ENCODE peak calls at places on chromosome 20, in nine cellular contexts. W is RWPE2, V is astrocyte, M is left lung, A is tibial artery, C is brain microvascular endothelial cell, U is DND-41, F is right atrium auricular region, J is ascending aorta. H is an unnamed sample.

GRCh38 chr20:15036938-15037337 is 699.5 kb upstream of the FLRT3 start:
- DNase-seq in W (no peak), V (no peak), M (no peak), A (no peak), C (no peak), U (peak), F (no peak), J (no peak), H (no peak)

GRCh38 chr20:48986899-48987298 is 59.2 kb upstream of the CSE1L start:
- DNase-seq in W (no peak), V (no peak), M (no peak), A (no peak), C (no peak), U (no peak), F (no peak), J (no peak), H (no peak)

GRCh38 chr20:11766961-11767360 is 150.7 kb upstream of the BTBD3 start:
- DNase-seq in W (no peak), V (peak), M (no peak), A (no peak), C (no peak), U (no peak), F (no peak), J (no peak), H (no peak)

GRCh38 chr20:60984666-60985065 is 267.4 kb upstream of the CDH4 start:
- DNase-seq in W (peak), V (no peak), M (no peak), A (no peak), C (no peak), U (peak), F (no peak), J (no peak), H (no peak)

GRCh38 chr20:50313223-50313820 is 122.7 kb downstream of the CEBPB start:
- DNase-seq in W (peak), V (no peak), M (no peak), A (no peak), C (peak), U (no peak), F (no peak), J (no peak), H (no peak)

GRCh38 chr20:5973971-5974370 is 23.5 kb downstream of the MCM8 start:
- DNase-seq in W (no peak), V (no peak), M (no peak), A (no peak), C (no peak), U (no peak), F (no peak), J (no peak), H (no peak)

GRCh38 chr20:55478739-55479450 is 526.4 kb downstream of the CBLN4 start:
- DNase-seq in W (no peak), V (no peak), M (no peak), A (no peak), C (no peak), U (no peak), F (no peak), J (no peak), H (no peak)

GRCh38 chr20:8932192-8933150 is 136.4 kb upstream of the PLCB4 start:
- DNase-seq in W (no peak), V (peak), M (no peak), A (no peak), C (peak), U (no peak), F (no peak), J (no peak), H (no peak)

GRCh38 chr20:5085380-5085779 is 34.4 kb downstream of the PCNA start:
- DNase-seq in W (no peak), V (no peak), M (peak), A (peak), C (no peak), U (no peak), F (no peak), J (no peak), H (no peak)

GRCh38 chr20:35575958-35576357 is 34.1 kb downstream of the ERGIC3 start:
- DNase-seq in W (peak), V (no peak), M (no peak), A (no peak), C (no peak), U (no peak), F (no peak), J (no peak), H (no peak)

GRCh38 chr20:25000268-25000801 is 7.8 kb upstream of the APMAP start:
- DNase-seq in W (peak), V (peak), M (peak), A (peak), C (peak), U (no peak), F (peak), J (no peak), H (no peak)

GRCh38 chr20:4962257-4962855 is 39.0 kb downstream of the SLC23A2 start:
- DNase-seq in W (no peak), V (no peak), M (no peak), A (no peak), C (no peak), U (peak), F (no peak), J (no peak), H (no peak)

GRCh38 chr20:52118696-52119095 is 72.9 kb downstream of the ZFP64 start:
- DNase-seq in W (no peak), V (no peak), M (no peak), A (no peak), C (no peak), U (no peak), F (no peak), J (no peak), H (no peak)

GRCh38 chr20:5080384-5080877 is 39.3 kb downstream of the PCNA start:
- DNase-seq in W (no peak), V (no peak), M (peak), A (peak), C (no peak), U (no peak), F (peak), J (peak), H (no peak)

GRCh38 chr20:48275325-48275724 is 490.0 kb upstream of the SULF2 start:
- DNase-seq in W (no peak), V (peak), M (no peak), A (no peak), C (no peak), U (no peak), F (no peak), J (no peak), H (no peak)

GRCh38 chr20:40945754-40946451 is 82.7 kb upstream of the TOP1 start:
- DNase-seq in W (no peak), V (peak), M (peak), A (peak), C (peak), U (peak), F (no peak), J (no peak), H (no peak)

GRCh38 chr20:37243937-37244571 is 17.6 kb downstream of the GHRH start:
- DNase-seq in W (no peak), V (no peak), M (no peak), A (no peak), C (no peak), U (no peak), F (no peak), J (no peak), H (no peak)

GRCh38 chr20:16566080-16566479 is 7.2 kb downstream of the KIF16B start:
- DNase-seq in W (no peak), V (no peak), M (no peak), A (no peak), C (no peak), U (no peak), F (no peak), J (no peak), H (no peak)

GRCh38 chr20:48294196-48294595 is 508.9 kb upstream of the SULF2 start:
- DNase-seq in W (no peak), V (peak), M (no peak), A (no peak), C (peak), U (no peak), F (no peak), J (no peak), H (no peak)

DNA sequence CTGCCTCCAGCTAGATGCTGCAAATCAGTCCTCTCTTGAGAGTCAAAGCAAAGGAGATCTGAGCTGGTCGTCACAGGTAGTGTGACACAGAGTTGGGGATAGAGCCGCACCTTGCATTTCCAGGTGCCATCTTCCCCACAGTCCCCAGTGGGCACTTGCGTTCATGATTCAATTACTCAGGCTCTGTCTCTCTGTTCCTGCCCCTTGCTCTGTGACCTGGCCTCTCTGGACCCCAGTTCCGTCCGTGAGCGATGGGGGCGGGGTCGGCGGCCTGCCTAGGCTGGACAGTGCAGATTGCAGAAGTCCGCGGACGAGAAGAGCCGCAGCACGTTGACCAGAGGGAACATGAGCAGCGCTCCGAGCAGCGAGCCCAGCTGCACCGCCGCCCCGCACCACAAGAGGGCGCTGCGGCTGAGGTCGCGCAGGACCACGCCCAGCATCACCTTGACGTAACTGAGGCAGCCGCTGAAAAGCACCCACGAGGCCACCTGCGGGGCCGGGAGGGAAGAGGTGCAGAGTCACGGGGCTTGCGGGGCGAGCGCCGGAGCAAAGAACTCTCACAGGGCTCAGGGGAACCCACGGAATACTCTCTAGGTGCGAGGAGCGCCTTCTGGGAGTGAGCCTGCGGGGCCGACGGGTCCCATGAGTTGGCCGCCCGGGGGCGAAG is 7.4 kb downstream of the SLC52A3 start:
- DNase-seq in W (no peak), V (no peak), M (no peak), A (no peak), C (no peak), U (no peak), F (no peak), J (no peak), H (no peak)
- TF ChIP-seq CTCF in W (peak), V (peak), M (peak), A (peak), C (peak), U (peak), F (peak), J (no peak), H (peak)

GRCh38 chr20:58073945-58074920 is 154.2 kb downstream of the ANKRD60 start:
- DNase-seq in W (peak), V (peak), M (peak), A (peak), C (peak), U (no peak), F (peak), J (no peak), H (no peak)
- H3K27ac ChIP-seq in W (no peak), V (peak), M (peak), A (no peak), C (no peak), U (no peak), F (no peak), J (no peak), H (no peak)

GRCh38 chr20:19990911-19991707 is 26.1 kb upstream of the NAA20 start:
- DNase-seq in W (no peak), V (peak), M (no peak), A (no peak), C (no peak), U (no peak), F (no peak), J (no peak), H (no peak)

GRCh38 chr20:19986419-19986818 is 30.7 kb upstream of the NAA20 start:
- DNase-seq in W (no peak), V (peak), M (no peak), A (no peak), C (no peak), U (no peak), F (no peak), J (no peak), H (no peak)

GRCh38 chr20:19991826-19992225 is 25.3 kb upstream of the NAA20 start:
- DNase-seq in W (no peak), V (no peak), M (no peak), A (no peak), C (no peak), U (no peak), F (no peak), J (no peak), H (no peak)

GRCh38 chr20:19981091-19981490 is 36.1 kb upstream of the NAA20 start:
- DNase-seq in W (no peak), V (peak), M (no peak), A (no peak), C (no peak), U (no peak), F (no peak), J (no peak), H (no peak)

GRCh38 chr20:19987046-19987445 is 30.1 kb upstream of the NAA20 start:
- DNase-seq in W (no peak), V (no peak), M (no peak), A (no peak), C (no peak), U (no peak), F (no peak), J (no peak), H (no peak)
- H3K4me3 ChIP-seq in W (no peak), V (no peak), M (no peak), A (no peak), C (no peak), U (no peak), F (no peak), J (no peak), H (no peak)

DNA sequence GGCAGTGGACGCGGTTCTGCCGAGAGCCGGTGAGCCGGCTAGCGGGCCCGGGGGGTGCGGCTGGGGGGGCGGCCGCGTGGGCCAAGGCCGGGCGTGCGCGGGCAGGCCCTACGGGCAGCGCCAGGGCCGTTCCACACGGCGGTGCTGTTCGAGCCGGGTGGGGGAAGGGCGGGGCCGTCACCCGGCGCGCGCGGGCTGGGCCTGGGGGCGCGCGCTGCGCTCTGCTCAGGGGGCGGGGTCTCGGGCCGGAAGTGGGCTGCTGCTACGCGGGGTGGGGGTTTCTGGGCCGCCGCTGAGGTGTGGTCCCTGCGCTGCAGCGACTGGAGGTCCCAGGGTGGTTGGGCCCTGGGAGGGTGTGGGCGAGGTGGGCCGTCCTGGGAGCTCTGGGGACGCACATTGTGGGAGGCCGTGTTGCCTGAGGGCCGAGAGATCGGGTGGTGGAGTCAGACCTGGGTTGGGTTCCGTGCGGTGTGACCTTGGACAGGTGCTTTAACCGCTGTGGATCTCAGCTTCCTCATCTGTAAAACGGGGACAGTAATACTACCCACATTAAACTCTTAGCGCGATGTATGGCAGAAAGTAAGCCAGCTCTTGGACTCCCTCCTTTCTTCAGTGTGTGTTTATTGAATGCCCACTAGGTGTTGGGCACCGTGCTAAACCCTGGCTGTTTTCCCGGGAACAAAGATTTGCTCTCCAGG is 395 bp downstream of the MAPRE1 start:
- DNase-seq in W (peak), V (peak), M (peak), A (peak), C (no peak), U (peak), F (no peak), J (no peak), H (no peak)
- TF ChIP-seq CTCF in W (peak), V (peak), M (no peak), A (no peak), C (peak), U (peak), F (no peak), J (no peak), H (no peak)

DNA sequence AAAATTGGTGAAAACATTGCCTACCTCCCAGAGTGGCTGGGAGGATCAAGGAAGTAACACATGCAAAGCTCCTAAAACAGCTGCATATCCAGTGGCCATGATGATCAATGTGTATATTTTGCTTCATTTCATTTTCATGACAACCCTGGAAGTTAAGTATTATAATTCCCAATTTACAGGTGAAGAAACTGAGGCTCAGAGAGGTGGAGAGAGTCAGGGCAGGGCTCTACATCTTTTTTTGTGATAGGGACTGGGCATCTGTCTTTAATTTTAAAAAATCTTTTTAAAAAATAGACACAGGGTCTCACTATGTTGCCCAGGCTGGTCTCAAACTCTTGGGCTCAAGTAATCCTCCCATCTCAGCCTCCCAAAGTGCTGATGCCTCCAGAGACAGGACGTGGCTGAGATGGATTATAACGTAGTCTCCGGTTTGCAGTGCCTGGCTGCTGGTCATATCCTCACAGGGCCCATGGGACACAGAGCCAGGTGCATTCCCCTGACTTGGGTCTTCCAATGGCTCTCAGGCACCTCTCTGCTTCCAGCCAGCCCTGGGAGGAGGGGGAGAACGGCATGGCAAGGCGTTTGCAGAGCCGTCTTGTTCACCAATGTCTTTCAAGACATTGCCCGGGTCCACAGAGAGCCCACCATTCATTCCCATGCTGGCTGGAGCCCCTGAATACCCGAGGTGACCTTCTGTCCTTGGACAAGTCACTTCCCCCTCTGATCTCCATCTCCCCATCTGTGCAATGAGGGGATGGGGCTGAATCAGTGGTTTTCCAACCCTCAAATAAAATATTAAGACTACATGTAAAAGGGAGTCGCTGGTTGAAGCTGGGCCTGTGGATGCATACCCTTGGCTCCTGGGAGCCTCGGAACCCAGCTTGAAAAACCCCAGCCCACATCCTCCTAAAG is 38.4 kb downstream of the HNF4A start:
- DNase-seq in W (no peak), V (no peak), M (no peak), A (no peak), C (no peak), U (no peak), F (no peak), J (no peak), H (no peak)
- H3K27ac ChIP-seq in W (no peak), V (no peak), M (no peak), A (no peak), C (no peak), U (no peak), F (no peak), J (no peak), H (no peak)

DNA sequence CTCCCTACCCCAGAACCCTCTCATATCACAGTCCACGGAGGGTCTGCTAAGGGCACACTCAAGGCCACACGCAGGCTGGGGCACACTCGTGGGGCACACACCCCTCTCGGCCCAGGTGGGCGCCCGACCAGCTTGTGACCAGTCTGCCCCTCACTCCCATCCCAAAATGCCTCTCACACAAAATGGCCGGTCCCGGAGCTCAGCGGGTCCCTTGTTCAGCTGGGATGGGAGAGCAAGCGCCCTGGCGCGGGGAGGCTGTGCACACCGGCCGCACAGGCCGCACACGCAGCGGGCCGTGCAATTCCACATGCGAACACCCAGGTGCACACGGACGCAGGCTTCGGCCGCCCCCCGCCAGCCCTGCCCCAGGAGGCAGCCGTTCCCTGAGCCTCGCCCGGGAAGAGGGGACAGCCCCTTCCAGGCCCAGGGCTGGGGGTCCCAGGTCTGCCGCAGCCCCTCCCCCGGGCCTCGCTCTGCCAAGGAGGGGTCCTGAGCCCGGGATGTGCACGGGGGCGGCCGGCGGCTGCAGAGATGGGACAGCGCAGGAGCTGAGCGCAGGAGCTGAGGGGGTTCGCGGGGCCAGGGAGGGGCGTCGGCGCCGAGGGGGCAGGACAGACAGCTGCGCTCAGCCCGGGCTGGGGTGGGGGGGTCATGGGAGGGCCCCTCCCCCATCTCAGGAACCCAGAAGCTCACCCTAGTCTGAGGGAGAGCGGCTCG is 1.3 kb downstream of the KCNQ2 start:
- DNase-seq in W (peak), V (no peak), M (no peak), A (no peak), C (no peak), U (no peak), F (no peak), J (no peak), H (no peak)
- H3K4me3 ChIP-seq in W (no peak), V (no peak), M (no peak), A (no peak), C (no peak), U (no peak), F (no peak), J (no peak), H (no peak)

GRCh38 chr20:62548483-62548882 is 72.7 kb upstream of the GATA5 start:
- DNase-seq in W (no peak), V (no peak), M (no peak), A (no peak), C (no peak), U (peak), F (no peak), J (no peak), H (no peak)

GRCh38 chr20:62550087-62550565 is 74.3 kb upstream of the GATA5 start:
- DNase-seq in W (no peak), V (no peak), M (no peak), A (peak), C (no peak), U (no peak), F (peak), J (no peak), H (no peak)

GRCh38 chr20:62551408-62552323 is 75.9 kb upstream of the GATA5 start:
- DNase-seq in W (no peak), V (no peak), M (no peak), A (no peak), C (no peak), U (no peak), F (no peak), J (no peak), H (no peak)

GRCh38 chr20:62549029-62549428 is 73.2 kb upstream of the GATA5 start:
- DNase-seq in W (no peak), V (no peak), M (no peak), A (no peak), C (no peak), U (no peak), F (no peak), J (no peak), H (no peak)

GRCh38 chr20:62549499-62550086 is 73.8 kb upstream of the GATA5 start:
- DNase-seq in W (no peak), V (no peak), M (no peak), A (no peak), C (no peak), U (no peak), F (no peak), J (no peak), H (no peak)
- TF ChIP-seq CTCF in W (no peak), V (no peak), M (no peak), A (no peak), C (no peak), U (no peak), F (peak), J (no peak), H (no peak)

GRCh38 chr20:3896302-3896701 is 7.1 kb downstream of the PANK2 start:
- DNase-seq in W (no peak), V (no peak), M (no peak), A (no peak), C (no peak), U (no peak), F (no peak), J (no peak), H (no peak)
- H3K27ac ChIP-seq in W (peak), V (no peak), M (peak), A (peak), C (no peak), U (no peak), F (peak), J (peak), H (no peak)

GRCh38 chr20:53711333-53712211 is 117.9 kb upstream of the ZNF217 start:
- DNase-seq in W (no peak), V (no peak), M (no peak), A (no peak), C (no peak), U (no peak), F (no peak), J (no peak), H (no peak)
- H3K4me3 ChIP-seq in W (no peak), V (no peak), M (no peak), A (no peak), C (no peak), U (no peak), F (no peak), J (no peak), H (no peak)